ENCODE peak calls at places on chromosomes 13 and 19, in nine cellular contexts. One of them, this sample, is unnamed.

GRCh38 chr13:40776681-40777165 is 5.7 kb upstream of the MRPS31 start:
- DNase-seq in NCI-H187: no peak
- DNase-seq in AG20443: no peak
- DNase-seq in NCI-H1930: no peak
- DNase-seq in EH: peak
- DNase-seq in anterior cingulate cortex: no peak
- DNase-seq in GOT3: no peak
- DNase-seq in stimulated activated CD4-positive, alpha-beta T cell treated with anti-CD3 and anti-CD28 coated beads, Interleukin-4, amount 100 ng/mL, for 24 hours: peak
- DNase-seq in midbrain: no peak
- DNase-seq in this sample: no peak

GRCh38 chr13:112931028-112931934 is 37.7 kb upstream of the MCF2L start:
- DNase-seq in EH: peak
- DNase-seq in NCI-H187: peak
- DNase-seq in stimulated activated CD4-positive, alpha-beta T cell treated with anti-CD3 and anti-CD28 coated beads, Interleukin-4, amount 100 ng/mL, for 24 hours: no peak
- DNase-seq in midbrain: no peak
- DNase-seq in AG20443: peak
- DNase-seq in NCI-H1930: peak
- DNase-seq in GOT3: no peak
- DNase-seq in anterior cingulate cortex: no peak
- DNase-seq in this sample: no peak

GRCh38 chr19:37333457-37333856 is 37.4 kb upstream of the ZNF527 start:
- DNase-seq in anterior cingulate cortex: no peak
- DNase-seq in EH: peak
- DNase-seq in NCI-H187: no peak
- DNase-seq in midbrain: no peak
- DNase-seq in NCI-H1930: no peak
- DNase-seq in stimulated activated CD4-positive, alpha-beta T cell treated with anti-CD3 and anti-CD28 coated beads, Interleukin-4, amount 100 ng/mL, for 24 hours: no peak
- DNase-seq in AG20443: no peak
- DNase-seq in GOT3: no peak
- DNase-seq in this sample: no peak

GRCh38 chr13:22176968-22177545 is 506.2 kb downstream of the FGF9 start:
- DNase-seq in NCI-H1930: no peak
- DNase-seq in NCI-H187: no peak
- DNase-seq in midbrain: no peak
- DNase-seq in EH: no peak
- DNase-seq in anterior cingulate cortex: no peak
- DNase-seq in GOT3: no peak
- DNase-seq in AG20443: no peak
- DNase-seq in stimulated activated CD4-positive, alpha-beta T cell treated with anti-CD3 and anti-CD28 coated beads, Interleukin-4, amount 100 ng/mL, for 24 hours: no peak
- DNase-seq in this sample: peak

GRCh38 chr13:43831088-43831487 is 44.3 kb upstream of the ENOX1 start:
- DNase-seq in midbrain: no peak
- DNase-seq in AG20443: no peak
- DNase-seq in NCI-H187: no peak
- DNase-seq in EH: peak
- DNase-seq in anterior cingulate cortex: no peak
- DNase-seq in GOT3: no peak
- DNase-seq in stimulated activated CD4-positive, alpha-beta T cell treated with anti-CD3 and anti-CD28 coated beads, Interleukin-4, amount 100 ng/mL, for 24 hours: no peak
- DNase-seq in NCI-H1930: no peak
- DNase-seq in this sample: no peak

GRCh38 chr13:94674609-94675348 is 37.6 kb downstream of the SOX21 start:
- DNase-seq in EH: peak
- DNase-seq in stimulated activated CD4-positive, alpha-beta T cell treated with anti-CD3 and anti-CD28 coated beads, Interleukin-4, amount 100 ng/mL, for 24 hours: peak
- DNase-seq in GOT3: peak
- DNase-seq in midbrain: peak
- DNase-seq in anterior cingulate cortex: peak
- DNase-seq in NCI-H187: peak
- DNase-seq in NCI-H1930: peak
- DNase-seq in AG20443: peak
- DNase-seq in this sample: peak

GRCh38 chr19:16351133-16351809 is 26.6 kb downstream of the KLF2 start:
- DNase-seq in NCI-H1930: no peak
- DNase-seq in AG20443: peak
- DNase-seq in stimulated activated CD4-positive, alpha-beta T cell treated with anti-CD3 and anti-CD28 coated beads, Interleukin-4, amount 100 ng/mL, for 24 hours: no peak
- DNase-seq in anterior cingulate cortex: no peak
- DNase-seq in EH: peak
- DNase-seq in NCI-H187: no peak
- DNase-seq in midbrain: no peak
- DNase-seq in GOT3: no peak
- DNase-seq in this sample: no peak

GRCh38 chr19:29503140-29503758 is 22.5 kb upstream of the VSTM2B start:
- DNase-seq in stimulated activated CD4-positive, alpha-beta T cell treated with anti-CD3 and anti-CD28 coated beads, Interleukin-4, amount 100 ng/mL, for 24 hours: no peak
- DNase-seq in NCI-H1930: no peak
- DNase-seq in anterior cingulate cortex: no peak
- DNase-seq in EH: no peak
- DNase-seq in midbrain: no peak
- DNase-seq in NCI-H187: no peak
- DNase-seq in AG20443: no peak
- DNase-seq in GOT3: no peak
- DNase-seq in this sample: no peak

GRCh38 chr19:49786432-49786831 is 19.6 kb downstream of the AP2A1 start:
- DNase-seq in AG20443: peak
- DNase-seq in GOT3: no peak
- DNase-seq in EH: peak
- DNase-seq in anterior cingulate cortex: no peak
- DNase-seq in NCI-H187: no peak
- DNase-seq in midbrain: no peak
- DNase-seq in NCI-H1930: no peak
- DNase-seq in stimulated activated CD4-positive, alpha-beta T cell treated with anti-CD3 and anti-CD28 coated beads, Interleukin-4, amount 100 ng/mL, for 24 hours: no peak
- DNase-seq in this sample: no peak

GRCh38 chr19:1767464-1767933 is 14.2 kb downstream of the ONECUT3 start:
- DNase-seq in stimulated activated CD4-positive, alpha-beta T cell treated with anti-CD3 and anti-CD28 coated beads, Interleukin-4, amount 100 ng/mL, for 24 hours: peak
- DNase-seq in EH: peak
- DNase-seq in NCI-H187: no peak
- DNase-seq in anterior cingulate cortex: peak
- DNase-seq in midbrain: peak
- DNase-seq in AG20443: peak
- DNase-seq in NCI-H1930: no peak
- DNase-seq in GOT3: no peak
- DNase-seq in this sample: peak

GRCh38 chr13:29106651-29107050 is 286.5 kb downstream of the MTUS2 start:
- DNase-seq in anterior cingulate cortex: no peak
- DNase-seq in stimulated activated CD4-positive, alpha-beta T cell treated with anti-CD3 and anti-CD28 coated beads, Interleukin-4, amount 100 ng/mL, for 24 hours: no peak
- DNase-seq in GOT3: no peak
- DNase-seq in AG20443: no peak
- DNase-seq in EH: peak
- DNase-seq in NCI-H1930: no peak
- DNase-seq in midbrain: no peak
- DNase-seq in NCI-H187: no peak
- DNase-seq in this sample: no peak

GRCh38 chr13:36680918-36681317 is 7.1 kb downstream of the SERTM1 start:
- DNase-seq in NCI-H187: no peak
- DNase-seq in anterior cingulate cortex: no peak
- DNase-seq in EH: no peak
- DNase-seq in GOT3: no peak
- DNase-seq in midbrain: no peak
- DNase-seq in AG20443: no peak
- DNase-seq in NCI-H1930: no peak
- DNase-seq in stimulated activated CD4-positive, alpha-beta T cell treated with anti-CD3 and anti-CD28 coated beads, Interleukin-4, amount 100 ng/mL, for 24 hours: no peak
- DNase-seq in this sample: no peak

GRCh38 chr19:15367439-15367838 is 12.1 kb downstream of the AKAP8 start:
- DNase-seq in EH: no peak
- DNase-seq in stimulated activated CD4-positive, alpha-beta T cell treated with anti-CD3 and anti-CD28 coated beads, Interleukin-4, amount 100 ng/mL, for 24 hours: no peak
- DNase-seq in anterior cingulate cortex: no peak
- DNase-seq in GOT3: no peak
- DNase-seq in NCI-H1930: no peak
- DNase-seq in AG20443: no peak
- DNase-seq in NCI-H187: no peak
- DNase-seq in midbrain: no peak
- DNase-seq in this sample: no peak

GRCh38 chr13:113164492-113164891 is 6.0 kb downstream of the PROZ start:
- DNase-seq in EH: no peak
- DNase-seq in NCI-H1930: no peak
- DNase-seq in NCI-H187: no peak
- DNase-seq in midbrain: no peak
- DNase-seq in GOT3: no peak
- DNase-seq in stimulated activated CD4-positive, alpha-beta T cell treated with anti-CD3 and anti-CD28 coated beads, Interleukin-4, amount 100 ng/mL, for 24 hours: no peak
- DNase-seq in anterior cingulate cortex: no peak
- DNase-seq in AG20443: no peak
- DNase-seq in this sample: no peak

GRCh38 chr13:33388254-33388998 is 102.9 kb upstream of the STARD13 start:
- DNase-seq in stimulated activated CD4-positive, alpha-beta T cell treated with anti-CD3 and anti-CD28 coated beads, Interleukin-4, amount 100 ng/mL, for 24 hours: no peak
- DNase-seq in GOT3: no peak
- DNase-seq in AG20443: peak
- DNase-seq in EH: no peak
- DNase-seq in midbrain: no peak
- DNase-seq in NCI-H187: no peak
- DNase-seq in NCI-H1930: no peak
- DNase-seq in anterior cingulate cortex: no peak
- DNase-seq in this sample: no peak

GRCh38 chr19:53424968-53425597 is 6.7 kb upstream of the ZNF761 start:
- DNase-seq in EH: peak
- DNase-seq in anterior cingulate cortex: peak
- DNase-seq in NCI-H1930: peak
- DNase-seq in stimulated activated CD4-positive, alpha-beta T cell treated with anti-CD3 and anti-CD28 coated beads, Interleukin-4, amount 100 ng/mL, for 24 hours: peak
- DNase-seq in AG20443: peak
- DNase-seq in GOT3: no peak
- DNase-seq in midbrain: peak
- DNase-seq in NCI-H187: peak
- DNase-seq in this sample: peak

GRCh38 chr19:48844472-48844871 is 8.2 kb upstream of the HSD17B14 start:
- DNase-seq in GOT3: no peak
- DNase-seq in NCI-H187: no peak
- DNase-seq in EH: peak
- DNase-seq in anterior cingulate cortex: no peak
- DNase-seq in stimulated activated CD4-positive, alpha-beta T cell treated with anti-CD3 and anti-CD28 coated beads, Interleukin-4, amount 100 ng/mL, for 24 hours: no peak
- DNase-seq in midbrain: no peak
- DNase-seq in AG20443: peak
- DNase-seq in NCI-H1930: no peak
- DNase-seq in this sample: no peak

GRCh38 chr13:94169783-94170513 is 309.5 kb downstream of the DCT start:
- DNase-seq in anterior cingulate cortex: no peak
- DNase-seq in NCI-H1930: no peak
- DNase-seq in AG20443: peak
- DNase-seq in NCI-H187: no peak
- DNase-seq in GOT3: no peak
- DNase-seq in EH: no peak
- DNase-seq in stimulated activated CD4-positive, alpha-beta T cell treated with anti-CD3 and anti-CD28 coated beads, Interleukin-4, amount 100 ng/mL, for 24 hours: no peak
- DNase-seq in midbrain: peak
- DNase-seq in this sample: peak

GRCh38 chr13:26508885-26509284 is 48.6 kb upstream of the WASF3 start:
- DNase-seq in GOT3: peak
- DNase-seq in anterior cingulate cortex: no peak
- DNase-seq in AG20443: peak
- DNase-seq in NCI-H187: no peak
- DNase-seq in midbrain: no peak
- DNase-seq in stimulated activated CD4-positive, alpha-beta T cell treated with anti-CD3 and anti-CD28 coated beads, Interleukin-4, amount 100 ng/mL, for 24 hours: no peak
- DNase-seq in NCI-H1930: no peak
- DNase-seq in EH: peak
- DNase-seq in this sample: no peak

GRCh38 chr13:83215627-83216026 is 666.6 kb downstream of the SLITRK1 start:
- DNase-seq in NCI-H1930: no peak
- DNase-seq in anterior cingulate cortex: no peak
- DNase-seq in GOT3: no peak
- DNase-seq in EH: peak
- DNase-seq in NCI-H187: no peak
- DNase-seq in AG20443: no peak
- DNase-seq in stimulated activated CD4-positive, alpha-beta T cell treated with anti-CD3 and anti-CD28 coated beads, Interleukin-4, amount 100 ng/mL, for 24 hours: no peak
- DNase-seq in midbrain: no peak
- DNase-seq in this sample: no peak

GRCh38 chr13:40666905-40667621 is 622 bp upstream of the FOXO1 start:
- DNase-seq in NCI-H187: no peak
- DNase-seq in midbrain: peak
- DNase-seq in NCI-H1930: peak
- DNase-seq in stimulated activated CD4-positive, alpha-beta T cell treated with anti-CD3 and anti-CD28 coated beads, Interleukin-4, amount 100 ng/mL, for 24 hours: peak
- DNase-seq in GOT3: no peak
- DNase-seq in EH: no peak
- DNase-seq in AG20443: peak
- DNase-seq in anterior cingulate cortex: peak
- DNase-seq in this sample: peak

GRCh38 chr13:33490461-33491327 is 205.1 kb upstream of the STARD13 start:
- DNase-seq in NCI-H1930: no peak
- DNase-seq in anterior cingulate cortex: no peak
- DNase-seq in stimulated activated CD4-positive, alpha-beta T cell treated with anti-CD3 and anti-CD28 coated beads, Interleukin-4, amount 100 ng/mL, for 24 hours: no peak
- DNase-seq in AG20443: no peak
- DNase-seq in EH: peak
- DNase-seq in midbrain: peak
- DNase-seq in NCI-H187: no peak
- DNase-seq in GOT3: no peak
- DNase-seq in this sample: peak

GRCh38 chr19:32570081-32570785 is 10.8 kb upstream of the PDCD5 start:
- DNase-seq in AG20443: peak
- DNase-seq in midbrain: peak
- DNase-seq in stimulated activated CD4-positive, alpha-beta T cell treated with anti-CD3 and anti-CD28 coated beads, Interleukin-4, amount 100 ng/mL, for 24 hours: peak
- DNase-seq in anterior cingulate cortex: peak
- DNase-seq in GOT3: no peak
- DNase-seq in NCI-H187: peak
- DNase-seq in NCI-H1930: peak
- DNase-seq in EH: peak
- DNase-seq in this sample: peak

GRCh38 chr13:79492313-79492798 is 11.4 kb downstream of the NDFIP2 start:
- DNase-seq in GOT3: no peak
- DNase-seq in EH: peak
- DNase-seq in midbrain: no peak
- DNase-seq in NCI-H187: no peak
- DNase-seq in anterior cingulate cortex: no peak
- DNase-seq in AG20443: peak
- DNase-seq in stimulated activated CD4-positive, alpha-beta T cell treated with anti-CD3 and anti-CD28 coated beads, Interleukin-4, amount 100 ng/mL, for 24 hours: peak
- DNase-seq in NCI-H1930: no peak
- DNase-seq in this sample: no peak

GRCh38 chr13:85508683-85509329 is 290.4 kb downstream of the SLITRK6 start:
- DNase-seq in EH: no peak
- DNase-seq in NCI-H187: no peak
- DNase-seq in AG20443: peak
- DNase-seq in GOT3: no peak
- DNase-seq in anterior cingulate cortex: no peak
- DNase-seq in NCI-H1930: no peak
- DNase-seq in midbrain: no peak
- DNase-seq in stimulated activated CD4-positive, alpha-beta T cell treated with anti-CD3 and anti-CD28 coated beads, Interleukin-4, amount 100 ng/mL, for 24 hours: no peak
- DNase-seq in this sample: no peak

GRCh38 chr13:44317752-44318550 is 55.7 kb upstream of the SERP2 start:
- DNase-seq in stimulated activated CD4-positive, alpha-beta T cell treated with anti-CD3 and anti-CD28 coated beads, Interleukin-4, amount 100 ng/mL, for 24 hours: no peak
- DNase-seq in midbrain: no peak
- DNase-seq in NCI-H1930: peak
- DNase-seq in EH: peak
- DNase-seq in anterior cingulate cortex: no peak
- DNase-seq in AG20443: peak
- DNase-seq in GOT3: no peak
- DNase-seq in NCI-H187: no peak
- DNase-seq in this sample: peak

GRCh38 chr19:46537136-46538097 is 41.8 kb upstream of the PNMA8B start:
- DNase-seq in stimulated activated CD4-positive, alpha-beta T cell treated with anti-CD3 and anti-CD28 coated beads, Interleukin-4, amount 100 ng/mL, for 24 hours: peak
- DNase-seq in GOT3: no peak
- DNase-seq in NCI-H187: no peak
- DNase-seq in anterior cingulate cortex: peak
- DNase-seq in AG20443: peak
- DNase-seq in NCI-H1930: no peak
- DNase-seq in midbrain: peak
- DNase-seq in EH: peak
- DNase-seq in this sample: peak

GRCh38 chr13:66984241-66984640 is 245.9 kb downstream of the PCDH9 start:
- DNase-seq in NCI-H187: no peak
- DNase-seq in EH: no peak
- DNase-seq in anterior cingulate cortex: no peak
- DNase-seq in stimulated activated CD4-positive, alpha-beta T cell treated with anti-CD3 and anti-CD28 coated beads, Interleukin-4, amount 100 ng/mL, for 24 hours: no peak
- DNase-seq in GOT3: no peak
- DNase-seq in AG20443: no peak
- DNase-seq in midbrain: no peak
- DNase-seq in NCI-H1930: no peak
- DNase-seq in this sample: no peak

GRCh38 chr19:46678110-46678732 is 17.2 kb upstream of the DACT3 start:
- DNase-seq in anterior cingulate cortex: no peak
- DNase-seq in EH: peak
- DNase-seq in stimulated activated CD4-positive, alpha-beta T cell treated with anti-CD3 and anti-CD28 coated beads, Interleukin-4, amount 100 ng/mL, for 24 hours: peak
- DNase-seq in AG20443: peak
- DNase-seq in midbrain: no peak
- DNase-seq in GOT3: no peak
- DNase-seq in NCI-H187: no peak
- DNase-seq in NCI-H1930: no peak
- DNase-seq in this sample: no peak

GRCh38 chr13:35468195-35468594 is 8.3 kb downstream of the MAB21L1 start:
- DNase-seq in GOT3: no peak
- DNase-seq in midbrain: no peak
- DNase-seq in NCI-H1930: no peak
- DNase-seq in stimulated activated CD4-positive, alpha-beta T cell treated with anti-CD3 and anti-CD28 coated beads, Interleukin-4, amount 100 ng/mL, for 24 hours: no peak
- DNase-seq in AG20443: peak
- DNase-seq in anterior cingulate cortex: no peak
- DNase-seq in NCI-H187: no peak
- DNase-seq in EH: peak
- DNase-seq in this sample: no peak

GRCh38 chr13:20383058-20383457 is 142.6 kb downstream of the CRYL1 start:
- DNase-seq in stimulated activated CD4-positive, alpha-beta T cell treated with anti-CD3 and anti-CD28 coated beads, Interleukin-4, amount 100 ng/mL, for 24 hours: no peak
- DNase-seq in NCI-H187: no peak
- DNase-seq in anterior cingulate cortex: no peak
- DNase-seq in midbrain: no peak
- DNase-seq in GOT3: no peak
- DNase-seq in EH: no peak
- DNase-seq in AG20443: no peak
- DNase-seq in NCI-H1930: no peak
- DNase-seq in this sample: no peak